ENCODE peak calls at places on chromosomes 1 and 21, in seven cellular contexts. Z is neuronal stem cell, L is IMR-90, J is mesenchymal stem cell, C is H9, R is mesendoderm, Y is trophoblast cell. V is an unnamed sample.

GRCh38 chr1:152623203-152623844 is 421 bp upstream of the LCE3A start:
- DNase-seq in R (peak), C (no peak), Z (no peak), Y (peak), L (no peak), J (no peak), V (no peak)

GRCh38 chr1:224735159-224735558 is 119.0 kb downstream of the CNIH3 start:
- DNase-seq in Z (no peak), L (no peak), J (no peak), R (no peak), Y (no peak), C (no peak), V (no peak)

GRCh38 chr1:223765036-223765718 is 52.8 kb downstream of the CAPN2 start:
- DNase-seq in Z (no peak), J (no peak), C (no peak), L (peak), R (peak), Y (peak), V (no peak)

GRCh38 chr1:197775282-197776262 is at the start of gene DENND1B:
- DNase-seq in L (peak), R (peak), Z (peak), C (peak), Y (peak), J (peak), V (no peak)

GRCh38 chr1:75615664-75616435 is 4.9 kb upstream of the SLC44A5 start:
- DNase-seq in Z (peak), R (peak), C (peak), L (peak), Y (peak), J (peak), V (peak)

GRCh38 chr1:3060112-3060511 is 8.9 kb upstream of the PRDM16 start:
- DNase-seq in C (peak), J (no peak), Y (no peak), Z (no peak), R (no peak), L (no peak), V (no peak)

GRCh38 chr1:41496080-41497055 is 11.9 kb upstream of the EDN2 start:
- DNase-seq in R (peak), Y (peak), Z (peak), L (peak), C (peak), J (peak), V (peak)

GRCh38 chr1:101371259-101371658 is 134.4 kb downstream of the S1PR1 start:
- DNase-seq in Z (no peak), C (no peak), R (peak), J (peak), L (peak), Y (peak), V (no peak)

GRCh38 chr1:206578115-206578935 is 33.9 kb downstream of the EIF2D start:
- DNase-seq in L (peak), R (no peak), Z (no peak), J (no peak), Y (no peak), C (no peak), V (no peak)

GRCh38 chr1:185670187-185670627 is 64.0 kb upstream of the HMCN1 start:
- DNase-seq in Y (peak), J (peak), C (no peak), R (peak), L (peak), Z (no peak), V (peak)

GRCh38 chr1:181603735-181604410 is 120.6 kb downstream of the CACNA1E start:
- DNase-seq in Z (no peak), R (no peak), C (no peak), J (no peak), L (no peak), Y (no peak), V (no peak)

GRCh38 chr1:152188673-152189591 is 29.9 kb upstream of the RPTN start:
- DNase-seq in Z (no peak), J (no peak), Y (peak), L (peak), C (peak), R (peak), V (peak)

GRCh38 chr1:147504801-147505303 is 36.4 kb upstream of the BCL9 start:
- DNase-seq in C (peak), L (peak), J (peak), R (peak), Y (peak), Z (peak), V (no peak)

GRCh38 chr1:179888071-179888470 is 6.0 kb downstream of the TOR1AIP1 start:
- DNase-seq in C (no peak), L (no peak), J (no peak), R (no peak), Y (no peak), Z (no peak), V (no peak)

GRCh38 chr1:187413770-187414169 is 585.0 kb downstream of the PLA2G4A start:
- DNase-seq in Z (no peak), Y (peak), C (no peak), J (peak), R (peak), L (peak), V (no peak)

GRCh38 chr21:20997633-20998455 is at the start of gene NCAM2:
- DNase-seq in Z (peak), Y (peak), J (peak), R (peak), L (peak), C (peak), V (peak)

GRCh38 chr1:230641346-230641745 is 935 bp upstream of the COG2 start:
- DNase-seq in R (no peak), C (no peak), Z (no peak), L (peak), Y (no peak), J (peak), V (no peak)

GRCh38 chr1:169853335-169853734 is 40.4 kb downstream of the SCYL3 start:
- DNase-seq in R (no peak), L (no peak), J (no peak), C (no peak), Z (no peak), Y (no peak), V (no peak)

GRCh38 chr1:209190591-209191241 is 392.8 kb upstream of the CAMK1G start:
- DNase-seq in Y (peak), L (no peak), R (peak), J (peak), Z (peak), C (peak), V (peak)

GRCh38 chr1:203663294-203663693 is 36.7 kb downstream of the ATP2B4 start:
- DNase-seq in Y (no peak), L (peak), J (peak), Z (no peak), C (no peak), R (no peak), V (no peak)

GRCh38 chr1:154186177-154186576 is 5.7 kb downstream of the TPM3 start:
- DNase-seq in Y (peak), Z (no peak), J (peak), R (peak), C (peak), L (peak), V (peak)

GRCh38 chr1:151340870-151341754 is 5.9 kb downstream of the RFX5 start:
- DNase-seq in Y (peak), R (peak), L (peak), J (peak), C (peak), Z (peak), V (no peak)

GRCh38 chr21:33374080-33374873 is 28.9 kb upstream of the IFNGR2 start:
- DNase-seq in Y (peak), L (peak), R (peak), C (peak), Z (no peak), J (peak), V (no peak)

GRCh38 chr1:211324992-211325775 is 1.4 kb upstream of the TRAF5 start:
- DNase-seq in C (peak), Z (no peak), Y (no peak), R (no peak), L (no peak), J (no peak), V (no peak)

GRCh38 chr1:225845633-225846259 is 35.8 kb downstream of the EPHX1 start:
- DNase-seq in L (peak), C (peak), Z (peak), Y (peak), R (peak), J (peak), V (peak)

GRCh38 chr1:109478806-109479205 is 4.9 kb upstream of the ATXN7L2 start:
- DNase-seq in J (no peak), L (no peak), C (peak), Z (no peak), R (peak), Y (peak), V (peak)

GRCh38 chr1:89545264-89546038 is 20.8 kb downstream of the LRRC8B start:
- DNase-seq in L (peak), J (peak), C (no peak), Z (no peak), R (peak), Y (peak), V (no peak)

GRCh38 chr1:165639821-165640623 is 9.0 kb downstream of the MGST3 start:
- DNase-seq in J (no peak), Y (no peak), R (no peak), L (peak), Z (no peak), C (no peak), V (no peak)

GRCh38 chr1:181451661-181452060 is 31.7 kb upstream of the CACNA1E start:
- DNase-seq in Y (no peak), Z (no peak), C (no peak), J (no peak), L (no peak), R (peak), V (peak)

GRCh38 chr1:225766967-225767413 is 10.6 kb upstream of the SRP9 start:
- DNase-seq in Y (no peak), J (peak), R (no peak), Z (no peak), L (peak), C (no peak), V (no peak)

GRCh38 chr1:187999973-188000372 is 1171.2 kb downstream of the PLA2G4A start:
- DNase-seq in J (no peak), Z (no peak), C (no peak), L (peak), Y (no peak), R (peak), V (no peak)

GRCh38 chr1:7302873-7303272 is 468.2 kb upstream of the VAMP3 start:
- DNase-seq in C (peak), L (no peak), Z (no peak), J (peak), Y (no peak), R (no peak), V (no peak)

GRCh38 chr21:45971487-45972352 is 9.8 kb upstream of the COL6A1 start:
- DNase-seq in L (peak), J (peak), Z (no peak), C (no peak), Y (no peak), R (peak), V (no peak)

DNA sequence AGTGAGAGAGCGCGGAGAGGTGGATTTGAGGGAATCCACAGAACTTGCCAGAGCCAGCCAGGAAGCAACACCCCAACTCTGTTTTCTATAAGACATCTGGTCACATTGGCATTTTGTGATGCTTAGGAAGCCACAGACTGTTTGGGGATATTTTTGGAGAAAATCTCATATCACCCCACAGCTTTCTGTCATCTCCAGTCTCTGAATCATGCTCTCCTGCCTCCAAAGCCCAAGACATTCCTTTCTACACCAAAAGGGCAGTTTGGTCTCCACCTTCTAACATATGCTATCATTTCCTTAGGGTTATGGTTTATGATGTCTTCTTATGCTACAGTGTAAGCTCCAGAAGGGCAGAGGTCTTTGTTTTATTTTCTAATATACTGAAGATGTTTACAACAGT is 14.4 kb upstream of the BCL10 start:
- DNase-seq in C (no peak), Y (no peak), Z (no peak), J (no peak), L (no peak), R (no peak), V (no peak)
- H3K4ac ChIP-seq in C (no peak), Y (no peak), Z (no peak), J (no peak), L (peak), R (no peak), V (no peak)

DNA sequence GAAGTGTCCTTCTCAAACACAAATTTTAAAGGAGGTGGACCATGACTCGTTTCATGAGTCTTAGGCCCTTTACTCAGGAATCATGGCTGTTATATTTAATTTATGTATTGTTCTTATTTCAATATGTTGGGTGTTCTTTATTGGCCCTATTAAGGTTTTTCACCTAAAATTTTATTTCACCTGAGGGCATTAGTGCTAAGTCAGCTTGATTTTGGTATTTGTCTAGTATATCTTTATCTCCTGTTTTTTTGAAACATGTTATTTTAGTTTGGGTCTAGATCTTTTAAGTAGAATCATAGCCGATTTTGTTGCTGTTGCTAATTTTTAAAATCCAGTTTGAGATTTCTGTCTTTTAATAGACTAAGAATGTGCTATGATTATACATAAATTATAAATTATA is 430.4 kb downstream of the RPS6KC1 start:
- DNase-seq in L (no peak), J (no peak), Y (no peak), C (no peak), R (no peak), Z (no peak), V (no peak)
- H3K4ac ChIP-seq in L (no peak), J (no peak), Y (no peak), C (no peak), R (no peak), Z (no peak), V (no peak)

GRCh38 chr1:59075021-59075420 is 221.9 kb upstream of the FGGY start:
- DNase-seq in L (no peak), Y (no peak), J (no peak), C (no peak), Z (no peak), R (no peak), V (no peak)

GRCh38 chr1:59074574-59074973 is 222.3 kb upstream of the FGGY start:
- DNase-seq in Y (no peak), C (no peak), J (no peak), Z (no peak), R (no peak), L (no peak), V (no peak)

GRCh38 chr1:59072017-59072947 is 224.6 kb upstream of the FGGY start:
- DNase-seq in C (peak), R (peak), Y (no peak), J (peak), Z (no peak), L (peak), V (no peak)

GRCh38 chr1:59070607-59071006 is 226.3 kb upstream of the FGGY start:
- DNase-seq in C (no peak), Z (no peak), J (peak), Y (no peak), L (peak), R (no peak), V (no peak)

DNA sequence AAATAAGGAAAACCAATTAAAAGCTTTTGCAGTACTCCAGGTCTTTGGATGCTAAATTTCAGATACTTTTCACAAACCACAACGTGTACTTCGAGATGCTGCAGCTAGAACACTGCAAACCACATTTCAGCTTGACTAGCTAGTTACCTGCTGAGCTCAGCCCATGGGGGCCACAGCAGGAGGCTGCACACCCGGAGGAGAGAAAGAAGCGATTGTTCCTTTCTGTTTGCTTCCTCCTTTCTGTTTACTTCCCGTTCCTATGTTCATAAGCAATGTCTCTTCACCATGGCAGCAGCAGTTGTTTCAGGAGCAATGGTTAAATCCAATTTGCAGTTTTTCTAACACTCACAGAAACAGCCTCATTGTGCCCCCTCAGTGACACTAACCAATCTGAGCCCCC is 225.6 kb upstream of the FGGY start:
- DNase-seq in J (no peak), Y (no peak), R (no peak), C (no peak), L (no peak), Z (no peak), V (no peak)
- H3K4ac ChIP-seq in J (no peak), Y (no peak), R (no peak), C (no peak), L (no peak), Z (no peak), V (no peak)

GRCh38 chr1:117612517-117613248 is 6.8 kb downstream of the TENT5C start:
- DNase-seq in C (peak), R (peak), Z (no peak), Y (peak), J (peak), L (peak), V (no peak)
- H3K4ac ChIP-seq in C (no peak), R (no peak), Z (no peak), Y (no peak), J (peak), L (peak), V (no peak)

GRCh38 chr21:38599381-38599975 is 101.2 kb upstream of the ERG start:
- DNase-seq in L (no peak), J (no peak), Y (no peak), C (no peak), Z (no peak), R (no peak), V (no peak)
- H3K4ac ChIP-seq in L (no peak), J (no peak), Y (no peak), C (no peak), Z (no peak), R (no peak), V (no peak)

GRCh38 chr1:174913225-174913903 is 86.4 kb upstream of the CACYBP start:
- DNase-seq in Y (peak), J (no peak), C (no peak), Z (no peak), L (no peak), R (no peak), V (no peak)

GRCh38 chr1:174912243-174912642 is 87.5 kb upstream of the CACYBP start:
- DNase-seq in L (no peak), R (no peak), Y (no peak), J (no peak), C (no peak), Z (no peak), V (no peak)

GRCh38 chr1:174916846-174917245 is 82.9 kb upstream of the CACYBP start:
- DNase-seq in C (no peak), L (no peak), Y (no peak), J (no peak), Z (no peak), R (no peak), V (no peak)

GRCh38 chr1:174911626-174912025 is 88.1 kb upstream of the CACYBP start:
- DNase-seq in C (no peak), Z (no peak), J (no peak), Y (no peak), L (no peak), R (no peak), V (no peak)
- H3K4ac ChIP-seq in C (no peak), Z (no peak), J (no peak), Y (no peak), L (no peak), R (no peak), V (no peak)

DNA sequence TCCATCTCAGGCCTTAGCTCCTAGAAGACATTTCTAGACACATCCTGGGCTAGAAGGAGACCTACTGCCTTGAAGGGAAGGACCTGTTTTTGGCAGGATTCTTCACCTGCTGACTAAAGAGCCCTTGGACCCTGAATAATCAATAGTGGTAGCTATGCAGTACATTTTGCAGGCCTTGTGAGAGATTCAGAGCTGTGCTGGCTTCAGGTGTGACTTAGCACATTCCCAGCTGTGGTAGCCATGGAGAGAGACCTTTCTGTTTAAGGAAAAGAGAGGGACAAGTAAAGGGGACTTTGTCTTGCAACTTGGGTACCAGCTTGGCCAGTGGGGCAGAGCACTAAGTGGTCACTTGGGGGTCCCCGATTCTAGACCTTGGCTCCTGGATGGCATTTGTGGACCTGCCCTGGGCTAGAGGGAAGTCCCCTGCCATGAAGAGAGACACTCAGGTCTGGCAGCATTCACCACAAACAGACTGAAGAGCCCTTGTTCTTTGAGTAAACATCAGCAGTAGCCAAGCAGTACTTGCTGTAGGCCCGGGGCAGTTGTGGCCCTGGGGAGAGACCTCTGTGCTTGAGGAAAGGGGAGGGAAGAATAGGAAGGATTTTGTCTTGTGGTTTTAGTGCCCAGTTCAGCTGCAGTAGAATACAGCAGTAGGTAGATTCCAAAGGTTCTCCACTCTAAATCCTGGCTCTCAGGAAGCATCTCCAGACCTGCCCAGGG is 26.2 kb upstream of the CD1A start:
- DNase-seq in R (no peak), J (no peak), C (no peak), Z (no peak), L (no peak), Y (no peak), V (no peak)
- H3K4ac ChIP-seq in R (no peak), J (no peak), C (no peak), Z (no peak), L (no peak), Y (no peak), V (no peak)

DNA sequence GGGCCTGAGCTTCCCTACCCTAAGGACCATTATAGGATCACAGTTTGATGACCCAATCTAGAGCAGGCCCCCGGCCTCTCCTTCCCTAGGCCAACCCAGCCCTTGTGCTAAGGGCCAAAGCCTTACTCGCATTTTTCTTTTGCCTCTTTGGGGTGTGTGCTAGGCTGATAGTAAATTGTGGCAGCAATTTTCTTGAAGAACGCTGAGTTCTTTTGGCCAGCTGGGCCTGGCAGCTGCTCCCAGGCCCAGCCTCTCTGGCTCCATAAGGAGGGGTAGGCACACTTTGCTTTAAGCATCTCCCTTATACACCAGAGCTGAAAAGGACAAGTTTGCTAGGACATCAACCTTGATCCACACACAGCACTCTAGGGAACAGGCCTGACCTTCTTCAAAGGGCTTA is 4.2 kb downstream of the OLFML2B start:
- DNase-seq in C (no peak), Z (no peak), J (no peak), L (no peak), R (no peak), Y (no peak), V (no peak)
- H3K4ac ChIP-seq in C (no peak), Z (no peak), J (no peak), L (no peak), R (no peak), Y (no peak), V (no peak)

DNA sequence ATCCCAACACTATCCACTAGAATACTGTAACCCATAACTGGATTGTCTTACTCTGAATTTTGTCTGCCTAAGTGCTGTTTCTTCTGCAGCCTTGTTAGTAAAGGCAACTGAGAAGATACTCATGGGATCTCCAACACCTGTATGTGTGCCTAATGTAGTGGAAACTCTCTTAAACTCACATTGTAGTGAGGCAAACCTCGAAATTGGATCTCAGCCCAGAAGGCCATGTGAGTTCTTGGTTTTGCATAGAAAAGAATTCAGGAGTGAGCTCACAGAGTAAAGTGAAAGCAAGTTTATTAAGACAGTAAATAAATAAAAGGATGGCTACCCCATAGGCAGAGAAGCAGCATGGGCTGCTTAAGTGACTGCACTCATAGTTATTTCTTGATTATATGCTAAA is 1344.6 kb downstream of the NCAM2 start:
- DNase-seq in J (no peak), Z (no peak), R (no peak), L (no peak), C (no peak), Y (no peak), V (no peak)
- H3K4ac ChIP-seq in J (no peak), Z (no peak), R (no peak), L (no peak), C (no peak), Y (no peak), V (no peak)

V was measured in H1.